ENCODE peak calls at places on chromosomes 5 and 9, in nine cellular contexts. F is gastrocnemius medialis; D is SK-N-SH; G is CD8-positive, alpha-beta T cell; U is HL-60; O is Calu3; J is tibial artery; S is heart left ventricle; P is cardiac fibroblast. A is an unnamed sample.

GRCh38 chr9:73176450-73176875 is 24.8 kb downstream of the ANXA1 start:
- DNase-seq in F (no peak), D (no peak), G (no peak), U (no peak), O (peak; percentile 79), J (no peak), S (no peak), P (peak; percentile 52), A (peak; percentile 56)

GRCh38 chr5:169895876-169896275 is 84.4 kb downstream of the INSYN2B start:
- DNase-seq in F (no peak), D (no peak), G (no peak), U (no peak), O (no peak), J (no peak), S (no peak), P (peak; percentile 37), A (no peak)

GRCh38 chr5:95973793-95974325 is 12.2 kb upstream of the ELL2 start:
- DNase-seq in F (no peak), D (no peak), G (no peak), U (no peak), O (no peak), J (no peak), S (no peak), P (peak; percentile 77), A (no peak)

GRCh38 chr9:23220957-23221356 is 605.1 kb downstream of the ELAVL2 start:
- DNase-seq in F (no peak), D (no peak), G (no peak), U (no peak), O (no peak), J (no peak), S (no peak), P (no peak), A (no peak)

GRCh38 chr5:179623906-179624741 is 653 bp upstream of the HNRNPH1 start:
- DNase-seq in F (peak; percentile 31), D (no peak), G (peak; percentile 59), U (peak; percentile 64), O (peak; percentile 64), J (peak; percentile 39), S (peak; percentile 39), P (peak; percentile 90), A (peak; percentile 90)

GRCh38 chr9:92804727-92805126 is 40.1 kb upstream of the BICD2 start:
- DNase-seq in F (no peak), D (no peak), G (no peak), U (no peak), O (no peak), J (no peak), S (no peak), P (no peak), A (no peak)

GRCh38 chr5:3249401-3249800 is 346.2 kb upstream of the IRX1 start:
- DNase-seq in F (no peak), D (no peak), G (no peak), U (no peak), O (no peak), J (no peak), S (no peak), P (no peak), A (no peak)

GRCh38 chr5:12586406-12586805 is 682.2 kb upstream of the CTNND2 start:
- DNase-seq in F (no peak), D (no peak), G (no peak), U (no peak), O (no peak), J (no peak), S (no peak), P (no peak), A (no peak)

GRCh38 chr5:180799194-180799593 is 3.4 kb downstream of the MGAT1 start:
- DNase-seq in F (no peak), D (no peak), G (no peak), U (no peak), O (peak; percentile 79), J (no peak), S (no peak), P (no peak), A (no peak)

GRCh38 chr9:83511051-83511450 is 27.1 kb downstream of the FRMD3 start:
- DNase-seq in F (no peak), D (no peak), G (no peak), U (peak; percentile 8), O (no peak), J (no peak), S (no peak), P (peak; percentile 80), A (peak; percentile 56)

GRCh38 chr5:135304352-135305221 is 94.4 kb downstream of the MACROH2A1 start:
- DNase-seq in F (no peak), D (no peak), G (no peak), U (no peak), O (no peak), J (no peak), S (no peak), P (no peak), A (no peak)

GRCh38 chr9:122125891-122126331 is 32.8 kb upstream of the TTLL11 start:
- DNase-seq in F (no peak), D (peak; percentile 56), G (no peak), U (no peak), O (peak; percentile 22), J (no peak), S (no peak), P (peak; percentile 19), A (peak; percentile 18)

GRCh38 chr5:135215617-135215995 is 181.6 kb upstream of the PITX1 start:
- DNase-seq in F (no peak), D (no peak), G (no peak), U (no peak), O (no peak), J (no peak), S (no peak), P (no peak), A (no peak)

GRCh38 chr5:106401561-106401960 is 1269.2 kb downstream of the EFNA5 start:
- DNase-seq in F (no peak), D (no peak), G (no peak), U (no peak), O (no peak), J (no peak), S (no peak), P (peak; percentile 46), A (peak; percentile 18)

GRCh38 chr9:121862371-121862970 is 211.0 kb downstream of the DAB2IP start:
- DNase-seq in F (no peak), D (no peak), G (no peak), U (no peak), O (no peak), J (no peak), S (no peak), P (no peak), A (no peak)

GRCh38 chr9:5428794-5429528 is 8.8 kb downstream of the PLGRKT start:
- DNase-seq in F (no peak), D (no peak), G (no peak), U (no peak), O (no peak), J (no peak), S (no peak), P (no peak), A (no peak)
- TF ChIP-seq CTCF in F (no peak), D (no peak), G (no peak), U (no peak), O (no peak), J (no peak), S (no peak), P (no peak), A (no peak)

DNA sequence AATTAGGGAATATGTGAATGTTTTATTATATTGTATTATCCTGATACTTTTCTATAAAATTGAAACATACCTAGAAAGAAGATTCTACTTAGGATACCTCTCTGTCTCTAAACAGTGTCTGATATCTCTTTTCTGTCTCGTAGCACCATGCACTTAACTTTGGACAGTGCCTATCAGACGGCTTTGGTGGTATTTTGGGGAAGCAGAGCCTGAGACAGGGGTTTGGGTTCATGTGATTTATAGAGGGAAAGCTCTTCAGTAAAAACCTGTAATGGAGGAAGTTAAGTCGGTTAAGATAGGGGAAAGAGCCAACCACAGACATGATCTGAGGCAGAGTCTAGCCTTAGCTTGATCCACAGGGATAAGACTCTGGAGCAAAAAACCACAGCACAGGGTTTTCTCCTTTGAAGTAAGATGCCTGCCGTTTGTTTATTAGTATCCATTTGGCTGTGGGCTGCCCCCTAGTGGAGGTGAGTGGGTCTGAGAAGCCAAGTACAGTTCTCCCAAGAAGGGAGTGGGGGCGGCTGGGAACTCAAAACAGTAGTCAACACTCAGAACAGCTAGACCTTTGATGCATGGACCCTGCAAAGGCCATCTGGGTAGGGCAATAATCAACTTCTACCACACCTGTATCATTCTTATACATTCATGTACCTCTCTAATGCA is 141.2 kb upstream of the ASTN2 start:
- DNase-seq in F (no peak), D (peak; percentile 44), G (no peak), U (no peak), O (peak; percentile 45), J (peak; percentile 27), S (peak; percentile 10), P (peak; percentile 50), A (peak; percentile 6)
- TF ChIP-seq CTCF in F (no peak), D (peak; percentile 64), G (no peak), U (peak; percentile 45), O (no peak), J (peak; percentile 7), S (no peak), P (peak; percentile 64), A (peak; percentile 46)

GRCh38 chr9:33161589-33162132 is 5.5 kb downstream of the B4GALT1 start:
- DNase-seq in F (no peak), D (no peak), G (no peak), U (no peak), O (no peak), J (no peak), S (no peak), P (no peak), A (no peak)
- TF ChIP-seq CTCF in F (no peak), D (no peak), G (no peak), U (no peak), O (no peak), J (no peak), S (no peak), P (no peak), A (no peak)

DNA sequence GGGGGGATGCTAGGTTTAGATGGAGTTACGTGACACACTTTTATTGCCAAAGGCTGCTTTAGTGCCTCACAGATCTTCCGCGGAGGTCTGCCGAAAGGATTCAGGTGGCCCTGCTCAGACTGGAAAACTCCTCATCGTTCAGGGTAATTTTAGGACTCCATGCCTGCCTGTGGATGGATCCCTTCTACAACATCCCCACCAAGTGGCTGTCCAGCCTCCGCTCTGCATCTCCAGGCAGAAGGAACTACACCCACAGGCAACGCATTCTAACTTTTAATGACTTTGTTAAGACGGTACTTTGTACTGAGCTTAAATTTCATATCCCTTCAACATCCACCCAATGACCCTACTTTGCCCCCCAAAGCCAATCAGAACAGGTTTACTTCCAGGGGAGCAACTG is 29.4 kb downstream of the ATPSCKMT start:
- DNase-seq in F (no peak), D (no peak), G (no peak), U (no peak), O (no peak), J (no peak), S (no peak), P (no peak), A (peak; percentile 17)
- TF ChIP-seq CTCF in F (no peak), D (peak; percentile 21), G (no peak), U (no peak), O (no peak), J (no peak), S (no peak), P (no peak), A (peak; percentile 28)

GRCh38 chr5:59348189-59348588 is 545.3 kb downstream of the PDE4D start:
- DNase-seq in F (no peak), D (no peak), G (no peak), U (no peak), O (peak; percentile 19), J (no peak), S (no peak), P (no peak), A (no peak)
- TF ChIP-seq CTCF in F (no peak), D (peak; percentile 14), G (no peak), U (no peak), O (no peak), J (no peak), S (no peak), P (no peak), A (no peak)

A was measured in foreskin fibroblast.